ENCODE peak calls at places on chromosomes 2 and 18, in nine cellular contexts. L, K, R, D, N, Q, Y, X and U are unnamed samples.

GRCh38 chr2:236177604-236177966 is 9.4 kb upstream of the GBX2 start:
- DNase-seq in L (no peak), K (peak; percentile 66), R (peak; percentile 73), D (peak; percentile 55), N (no peak), Q (peak; percentile 30), Y (no peak), X (peak; percentile 16), U (peak; percentile 50)

GRCh38 chr2:21069746-21070145 is 25.9 kb upstream of the APOB start:
- DNase-seq in L (no peak), K (no peak), R (no peak), D (no peak), N (no peak), Q (no peak), Y (no peak), X (no peak), U (no peak)

GRCh38 chr2:164066095-164066494 is 330.3 kb upstream of the FIGN start:
- DNase-seq in L (no peak), K (no peak), R (no peak), D (no peak), N (no peak), Q (no peak), Y (no peak), X (no peak), U (no peak)

GRCh38 chr2:223537669-223538601 is 64.2 kb downstream of the SCG2 start:
- DNase-seq in L (no peak), K (no peak), R (no peak), D (no peak), N (no peak), Q (no peak), Y (peak; percentile 73), X (peak; percentile 43), U (peak; percentile 6)

GRCh38 chr2:150479075-150479915 is 8.2 kb downstream of the RND3 start:
- DNase-seq in L (no peak), K (no peak), R (no peak), D (no peak), N (no peak), Q (no peak), Y (peak; percentile 80), X (peak; percentile 60), U (no peak)

GRCh38 chr2:139478191-139478914 is 698.2 kb upstream of the NXPH2 start:
- DNase-seq in L (no peak), K (no peak), R (no peak), D (no peak), N (no peak), Q (no peak), Y (no peak), X (no peak), U (no peak)

GRCh38 chr2:120310136-120310535 is 35.8 kb upstream of the INHBB start:
- DNase-seq in L (no peak), K (no peak), R (no peak), D (no peak), N (no peak), Q (no peak), Y (no peak), X (no peak), U (no peak)

GRCh38 chr18:10205136-10205535 is 249.3 kb upstream of the APCDD1 start:
- DNase-seq in L (no peak), K (no peak), R (no peak), D (no peak), N (no peak), Q (peak; percentile 37), Y (peak; percentile 73), X (no peak), U (no peak)

GRCh38 chr2:211077216-211077764 is 520.9 kb downstream of the CPS1 start:
- DNase-seq in L (no peak), K (no peak), R (no peak), D (no peak), N (no peak), Q (no peak), Y (no peak), X (no peak), U (no peak)

GRCh38 chr2:142315353-142315752 is 184.5 kb upstream of the LRP1B start:
- DNase-seq in L (no peak), K (no peak), R (no peak), D (no peak), N (no peak), Q (no peak), Y (peak; percentile 81), X (no peak), U (no peak)

GRCh38 chr18:73258375-73259087 is 390.7 kb upstream of the NETO1 start:
- DNase-seq in L (no peak), K (no peak), R (no peak), D (no peak), N (no peak), Q (no peak), Y (no peak), X (no peak), U (no peak)

GRCh38 chr2:110948027-110948687 is 172.6 kb upstream of the BCL2L11 start:
- DNase-seq in L (no peak), K (no peak), R (no peak), D (peak; percentile 80), N (no peak), Q (no peak), Y (no peak), X (no peak), U (peak; percentile 63)

GRCh38 chr18:13120967-13121586 is 97.5 kb upstream of the LDLRAD4 start:
- DNase-seq in L (no peak), K (no peak), R (no peak), D (no peak), N (no peak), Q (no peak), Y (peak; percentile 86), X (peak; percentile 54), U (no peak)

GRCh38 chr2:10273215-10274175 is 29.2 kb upstream of the HPCAL1 start:
- DNase-seq in L (no peak), K (no peak), R (peak; percentile 25), D (peak; percentile 6), N (no peak), Q (no peak), Y (no peak), X (no peak), U (no peak)

GRCh38 chr18:3688682-3689081 is 238.7 kb downstream of the TGIF1 start:
- DNase-seq in L (no peak), K (no peak), R (no peak), D (no peak), N (no peak), Q (no peak), Y (peak; percentile 98), X (peak; percentile 99), U (no peak)

GRCh38 chr18:35123811-35124210 is 82.6 kb downstream of the MAPRE2 start:
- DNase-seq in L (no peak), K (no peak), R (no peak), D (no peak), N (no peak), Q (no peak), Y (no peak), X (no peak), U (no peak)
- H3K4me1 ChIP-seq in L (no peaks in the 10 kb centered on the region), K (peaks cover 51% of the 10 kb centered on the region), R (no peaks in the 10 kb centered on the region), D (peaks cover 62% of the 10 kb centered on the region), N (peaks cover 33% of the 10 kb centered on the region), Q (peaks cover 66% of the 10 kb centered on the region), Y (no peaks in the 10 kb centered on the region), X (no peaks in the 10 kb centered on the region), U (peaks cover under 1% of the 10 kb centered on the region)

GRCh38 chr18:69067048-69067447 is 269.2 kb downstream of the CCDC102B start:
- DNase-seq in L (no peak), K (no peak), R (no peak), D (no peak), N (no peak), Q (no peak), Y (no peak), X (no peak), U (no peak)

GRCh38 chr18:69064063-69064462 is 266.2 kb downstream of the CCDC102B start:
- DNase-seq in L (no peak), K (no peak), R (no peak), D (no peak), N (no peak), Q (no peak), Y (no peak), X (no peak), U (no peak)
- TF ChIP-seq CTCF in L (no peak), K (no peak), R (no peak), D (no peak), N (no peak), Q (no peak), Y (no peak), X (no peak), U (no peak)

GRCh38 chr2:240405654-240406313 is 29.7 kb upstream of the GPC1 start:
- DNase-seq in L (no peak), K (no peak), R (peak; percentile 51), D (peak; percentile 3), N (no peak), Q (peak; percentile 11), Y (no peak), X (no peak), U (no peak)

GRCh38 chr2:240405133-240405532 is 30.3 kb upstream of the GPC1 start:
- DNase-seq in L (no peak), K (no peak), R (no peak), D (peak; percentile 2), N (no peak), Q (no peak), Y (no peak), X (no peak), U (no peak)

GRCh38 chr2:240404174-240404852 is 31.1 kb upstream of the GPC1 start:
- DNase-seq in L (no peak), K (no peak), R (no peak), D (peak; percentile 2), N (no peak), Q (no peak), Y (no peak), X (no peak), U (no peak)

GRCh38 chr2:240410004-240410403 is 25.5 kb upstream of the GPC1 start:
- DNase-seq in L (no peak), K (no peak), R (no peak), D (no peak), N (no peak), Q (no peak), Y (no peak), X (no peak), U (no peak)

DNA sequence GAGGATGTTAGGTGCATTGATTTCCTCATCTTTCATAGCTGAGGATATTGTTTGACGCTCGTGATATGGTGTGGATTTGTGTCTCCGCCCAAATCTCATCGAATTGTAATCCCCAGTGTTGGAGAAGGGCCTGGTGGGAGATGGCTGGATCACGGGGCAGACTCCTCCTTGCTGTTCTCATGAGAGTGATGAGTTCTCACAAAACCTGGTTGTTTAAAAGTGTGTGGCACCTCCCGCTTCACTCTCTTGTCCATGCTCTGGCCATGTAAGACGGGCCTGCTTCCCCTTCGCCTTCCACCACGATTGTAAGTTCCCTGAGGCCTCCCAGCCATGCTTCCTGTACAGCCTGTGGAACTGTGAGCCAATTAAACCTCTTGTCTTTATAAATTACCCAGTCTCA is 28.4 kb upstream of the GPC1 start:
- DNase-seq in L (no peak), K (no peak), R (no peak), D (no peak), N (no peak), Q (no peak), Y (no peak), X (no peak), U (no peak)
- H3K4me1 ChIP-seq in L (no peaks in the 10 kb centered on the region), K (no peaks in the 10 kb centered on the region), R (no peaks in the 10 kb centered on the region), D (no peaks in the 10 kb centered on the region), N (no peaks in the 10 kb centered on the region), Q (no peaks in the 10 kb centered on the region), Y (no peaks in the 10 kb centered on the region), X (no peaks in the 10 kb centered on the region), U (no peaks in the 10 kb centered on the region)

DNA sequence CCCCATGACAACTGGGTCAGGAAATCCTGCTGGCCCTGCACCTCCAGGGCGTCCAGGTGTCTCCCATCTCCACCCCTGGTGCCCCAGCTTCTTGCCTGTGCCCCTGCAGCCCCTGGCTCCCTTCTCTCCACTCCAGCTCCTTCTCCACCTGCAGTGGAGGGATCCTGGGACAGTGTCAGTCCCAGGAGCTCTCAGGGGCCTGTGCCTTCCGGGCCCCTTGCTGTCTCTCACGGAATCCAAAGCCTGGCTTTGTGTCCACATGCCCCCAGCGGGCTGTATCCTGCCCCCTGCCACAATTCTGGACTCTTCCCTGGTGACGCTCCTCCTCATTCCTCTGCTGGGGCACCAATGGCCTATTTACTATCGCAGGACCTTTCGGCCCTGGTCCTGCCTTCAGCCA is 58.2 kb downstream of the MYT1L start:
- DNase-seq in L (no peak), K (no peak), R (no peak), D (no peak), N (no peak), Q (no peak), Y (no peak), X (no peak), U (no peak)
- TF ChIP-seq CTCF in L (no peak), K (no peak), R (no peak), D (no peak), N (no peak), Q (no peak), Y (no peak), X (no peak), U (no peak)